ENCODE peak calls at places on chromosomes 5 and 9, in ten cellular contexts. P, C, T, Q, J, I, G, L, S and W are unnamed samples.

GRCh38 chr5:180099733-180100611 is 28.4 kb upstream of the RNF130 start:
- DNase-seq in P (no peak), C (no peak), T (no peak), Q (no peak), J (no peak), I (no peak), G (peak), L (no peak), S (no peak), W (peak)

GRCh38 chr5:157290981-157291711 is 25.2 kb downstream of the CYFIP2 start:
- DNase-seq in P (peak), C (no peak), T (no peak), Q (peak), J (no peak), I (no peak), G (peak), L (no peak), S (peak), W (peak)

GRCh38 chr9:116051528-116051927 is 102.1 kb upstream of the PAPPA start:
- DNase-seq in P (no peak), C (no peak), T (no peak), Q (no peak), J (no peak), I (no peak), G (no peak), L (no peak), S (no peak), W (no peak)

GRCh38 chr5:151961557-151961956 is 36.9 kb upstream of the GLRA1 start:
- DNase-seq in P (no peak), C (no peak), T (no peak), Q (no peak), J (no peak), I (no peak), G (no peak), L (no peak), S (no peak), W (no peak)

GRCh38 chr5:154794525-154795234 is 39.5 kb downstream of the LARP1 start:
- DNase-seq in P (peak), C (no peak), T (no peak), Q (no peak), J (no peak), I (no peak), G (no peak), L (no peak), S (no peak), W (no peak)

GRCh38 chr5:113218200-113218599 is 216.6 kb downstream of the TSSK1B start:
- DNase-seq in P (no peak), C (no peak), T (no peak), Q (no peak), J (no peak), I (peak), G (no peak), L (no peak), S (no peak), W (peak)

GRCh38 chr5:112866739-112867138 is 5.7 kb downstream of the SRP19 start:
- DNase-seq in P (no peak), C (no peak), T (no peak), Q (no peak), J (no peak), I (no peak), G (no peak), L (no peak), S (no peak), W (no peak)

GRCh38 chr5:180618830-180619562 is 27.7 kb upstream of the SCGB3A1 start:
- DNase-seq in P (peak), C (no peak), T (no peak), Q (no peak), J (peak), I (no peak), G (no peak), L (no peak), S (no peak), W (no peak)

GRCh38 chr5:105695916-105696315 is 1974.8 kb downstream of the EFNA5 start:
- DNase-seq in P (no peak), C (no peak), T (no peak), Q (no peak), J (no peak), I (no peak), G (no peak), L (no peak), S (no peak), W (no peak)

GRCh38 chr9:93099551-93100264 is 3.7 kb downstream of the CARD19 start:
- DNase-seq in P (no peak), C (no peak), T (peak), Q (no peak), J (no peak), I (peak), G (peak), L (peak), S (no peak), W (peak)

GRCh38 chr5:7927466-7928375 is 58.8 kb downstream of the MTRR start:
- DNase-seq in P (peak), C (peak), T (no peak), Q (peak), J (peak), I (no peak), G (peak), L (peak), S (peak), W (peak)

GRCh38 chr5:54194326-54194725 is 116.0 kb downstream of the ARL15 start:
- DNase-seq in P (peak), C (no peak), T (no peak), Q (no peak), J (no peak), I (no peak), G (no peak), L (no peak), S (no peak), W (no peak)

GRCh38 chr5:11584008-11584407 is 320.2 kb downstream of the CTNND2 start:
- DNase-seq in P (no peak), C (peak), T (no peak), Q (no peak), J (no peak), I (no peak), G (no peak), L (no peak), S (no peak), W (no peak)

GRCh38 chr9:30574355-30575151 is 1809.9 kb upstream of the ACO1 start:
- DNase-seq in P (no peak), C (no peak), T (no peak), Q (no peak), J (no peak), I (no peak), G (no peak), L (no peak), S (no peak), W (no peak)

GRCh38 chr9:129264388-129264787 is 86.3 kb upstream of the IER5L start:
- DNase-seq in P (no peak), C (no peak), T (no peak), Q (no peak), J (no peak), I (no peak), G (no peak), L (no peak), S (no peak), W (no peak)

GRCh38 chr5:173232499-173233346 is 2.3 kb downstream of the NKX2-5 start:
- DNase-seq in P (no peak), C (no peak), T (no peak), Q (no peak), J (no peak), I (peak), G (no peak), L (no peak), S (no peak), W (no peak)

GRCh38 chr5:50318220-50318619 is 122.9 kb downstream of the EMB start:
- DNase-seq in P (no peak), C (no peak), T (no peak), Q (no peak), J (no peak), I (no peak), G (no peak), L (no peak), S (no peak), W (no peak)

GRCh38 chr5:73103885-73104284 is 16.5 kb upstream of the TMEM171 start:
- DNase-seq in P (no peak), C (no peak), T (no peak), Q (no peak), J (no peak), I (no peak), G (no peak), L (no peak), S (no peak), W (no peak)

GRCh38 chr5:166505086-166505485 is 1786.4 kb upstream of the WWC1 start:
- DNase-seq in P (no peak), C (no peak), T (no peak), Q (no peak), J (no peak), I (no peak), G (no peak), L (no peak), S (no peak), W (no peak)

GRCh38 chr5:62569466-62569865 is 9.2 kb upstream of the LRRC70 start:
- DNase-seq in P (peak), C (no peak), T (no peak), Q (no peak), J (no peak), I (no peak), G (no peak), L (no peak), S (no peak), W (no peak)

GRCh38 chr9:123542435-123543225 is 186.6 kb downstream of the CRB2 start:
- DNase-seq in P (no peak), C (no peak), T (no peak), Q (no peak), J (no peak), I (no peak), G (peak), L (no peak), S (peak), W (peak)

GRCh38 chr9:14485366-14485765 is 171.4 kb upstream of the NFIB start:
- DNase-seq in P (no peak), C (peak), T (no peak), Q (no peak), J (peak), I (no peak), G (no peak), L (no peak), S (no peak), W (no peak)

GRCh38 chr5:132607133-132607532 is 50.4 kb downstream of the RAD50 start:
- DNase-seq in P (no peak), C (no peak), T (no peak), Q (no peak), J (no peak), I (no peak), G (no peak), L (no peak), S (no peak), W (no peak)

GRCh38 chr5:53425598-53426516 is 54.6 kb upstream of the FST start:
- DNase-seq in P (peak), C (peak), T (no peak), Q (no peak), J (no peak), I (no peak), G (no peak), L (no peak), S (peak), W (no peak)

GRCh38 chr5:96079075-96079474 is 117.4 kb upstream of the ELL2 start:
- DNase-seq in P (peak), C (peak), T (no peak), Q (no peak), J (peak), I (no peak), G (no peak), L (no peak), S (peak), W (no peak)

GRCh38 chr5:34751807-34752736 is 86.9 kb upstream of the TTC23L start:
- DNase-seq in P (no peak), C (no peak), T (no peak), Q (no peak), J (no peak), I (no peak), G (no peak), L (no peak), S (no peak), W (no peak)

GRCh38 chr5:125848746-125849145 is 574.5 kb upstream of the GRAMD2B start:
- DNase-seq in P (peak), C (no peak), T (no peak), Q (no peak), J (peak), I (no peak), G (no peak), L (no peak), S (no peak), W (no peak)

GRCh38 chr5:177334155-177334551 is 17.3 kb downstream of the LMAN2 start:
- DNase-seq in P (no peak), C (no peak), T (no peak), Q (no peak), J (no peak), I (no peak), G (no peak), L (no peak), S (no peak), W (no peak)

GRCh38 chr9:121862371-121862970 is 211.0 kb downstream of the DAB2IP start:
- DNase-seq in P (no peak), C (no peak), T (no peak), Q (no peak), J (no peak), I (no peak), G (no peak), L (no peak), S (no peak), W (no peak)

GRCh38 chr5:179729727-179730126 is 2.9 kb upstream of the MAML1 start:
- DNase-seq in P (no peak), C (no peak), T (no peak), Q (no peak), J (no peak), I (no peak), G (no peak), L (no peak), S (no peak), W (no peak)

GRCh38 chr9:115042781-115043509 is 75.0 kb downstream of the TNC start:
- DNase-seq in P (peak), C (no peak), T (no peak), Q (no peak), J (peak), I (no peak), G (no peak), L (no peak), S (no peak), W (no peak)

GRCh38 chr9:110208031-110208430 is at the start of gene C9orf152:
- DNase-seq in P (no peak), C (no peak), T (no peak), Q (peak), J (no peak), I (no peak), G (peak), L (no peak), S (no peak), W (peak)

GRCh38 chr5:124446125-124446524 is 300.3 kb downstream of the ZNF608 start:
- DNase-seq in P (no peak), C (no peak), T (no peak), Q (no peak), J (no peak), I (no peak), G (no peak), L (no peak), S (no peak), W (no peak)

GRCh38 chr9:77957652-77958051 is 74.0 kb downstream of the GNAQ start:
- DNase-seq in P (no peak), C (peak), T (no peak), Q (no peak), J (peak), I (no peak), G (no peak), L (no peak), S (no peak), W (no peak)
- H3K27ac ChIP-seq in P (no peak), C (no peak), T (no peak), Q (no peak), J (peak), I (no peak), G (no peak), L (no peak), S (no peak), W (no peak)

GRCh38 chr9:38030658-38031057 is 38.4 kb downstream of the SHB start:
- DNase-seq in P (no peak), C (no peak), T (no peak), Q (no peak), J (no peak), I (no peak), G (no peak), L (no peak), S (no peak), W (no peak)
- TF ChIP-seq CTCF in P (no peak), C (no peak), T (no peak), Q (no peak), J (no peak), I (no peak), G (no peak), L (no peak), S (no peak), W (no peak)

DNA sequence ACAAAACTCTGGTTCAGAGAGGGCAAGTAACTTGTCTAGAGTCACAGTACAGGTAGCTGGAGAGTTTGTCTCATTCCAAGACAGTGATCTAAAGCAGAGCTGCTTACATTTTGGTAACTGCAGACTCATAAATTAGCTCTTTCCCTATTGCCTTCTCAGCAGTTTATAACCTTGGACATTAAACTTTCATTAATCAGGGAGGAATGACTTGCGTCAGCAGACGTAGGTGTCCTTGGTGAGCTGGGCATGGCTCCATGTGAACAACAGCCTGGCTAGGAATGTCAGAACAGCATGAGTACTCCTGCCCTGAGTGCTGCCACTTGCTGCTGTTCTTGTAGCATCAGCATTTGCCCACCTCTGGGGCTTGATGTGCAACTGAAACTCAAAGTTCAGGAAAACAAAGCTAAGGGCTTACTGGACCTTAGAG is 2.2 kb upstream of the ALDOB start:
- DNase-seq in P (no peak), C (no peak), T (no peak), Q (peak), J (no peak), I (peak), G (peak), L (peak), S (peak), W (peak)
- H3K27ac ChIP-seq in P (no peak), C (no peak), T (no peak), Q (no peak), J (no peak), I (peak), G (peak), L (no peak), S (peak), W (peak)

GRCh38 chr9:101478444-101478843 is 42.9 kb upstream of the ALDOB start:
- DNase-seq in P (no peak), C (no peak), T (no peak), Q (no peak), J (no peak), I (no peak), G (peak), L (no peak), S (no peak), W (no peak)
- TF ChIP-seq CTCF in P (no peak), C (no peak), T (no peak), Q (no peak), J (no peak), I (no peak), G (no peak), L (no peak), S (no peak), W (no peak)

DNA sequence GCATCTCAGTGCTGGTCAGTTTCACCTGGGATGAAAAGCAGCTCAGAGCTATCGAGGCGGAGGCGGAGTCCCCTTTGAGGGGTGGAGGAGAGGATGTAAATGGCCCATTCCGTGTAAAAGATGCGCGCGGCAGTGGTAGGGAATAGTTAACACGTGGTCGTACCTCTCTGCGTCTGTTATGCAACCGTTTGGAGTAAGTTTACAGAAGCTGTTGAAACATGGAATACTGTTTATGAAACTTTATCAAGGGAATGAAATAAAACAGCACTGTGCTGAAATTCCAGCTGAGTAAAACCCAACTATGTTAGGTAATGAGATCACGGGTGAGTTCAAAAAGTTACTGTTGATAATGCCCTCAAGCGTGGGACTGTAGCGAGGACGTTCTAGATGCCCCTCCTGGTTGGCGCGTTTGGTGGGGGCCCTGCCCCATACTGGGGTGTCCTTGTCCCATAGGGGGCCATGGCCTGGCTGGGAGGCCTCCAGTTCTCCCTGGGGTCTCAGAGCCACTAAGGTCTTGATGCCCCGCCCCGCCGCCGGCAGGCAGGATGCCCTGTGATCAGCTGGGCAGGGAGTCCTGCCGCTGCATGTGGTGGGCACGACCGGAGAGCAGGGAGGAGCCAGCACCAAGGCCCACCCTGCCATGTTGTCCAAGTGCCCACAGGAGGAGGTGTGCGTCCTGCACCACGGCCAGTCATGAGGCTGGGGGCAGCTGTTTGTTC is 90.9 kb downstream of the COL5A1 start:
- DNase-seq in P (peak), C (no peak), T (peak), Q (no peak), J (no peak), I (peak), G (no peak), L (peak), S (no peak), W (no peak)
- H3K27ac ChIP-seq in P (no peak), C (peak), T (peak), Q (peak), J (no peak), I (peak), G (peak), L (peak), S (no peak), W (no peak)